ENCODE peak calls at places on chromosomes 12 and 14, in six cellular contexts. V is stimulated activated effector memory CD8-positive, alpha-beta T cell treated with anti-CD3 and anti-CD28 coated beads, Interleukin-12 subunit alpha, Interleukin-12 subunit beta, amount 100 ng/mL, for 72 hours; Y is tibial nerve; T is GM03348; P is stimulated activated naive CD8-positive, alpha-beta T cell treated with anti-CD3 and anti-CD28 coated beads, Interleukin-15, Interleukin-2, amounts not matched to agents 100 U/mL and 50 U/mL, for 24 hours; U is HCEC 1CT. F is an unnamed sample.

GRCh38 chr14:104724407-104724980 is 465 bp downstream of the ADSS1 start:
- DNase-seq in Y (no peak), V (no peak), T (peak; percentile 49), P (no peak), U (no peak), F (no peak)

GRCh38 chr14:31159682-31160296 is 47.8 kb downstream of the HECTD1 start:
- DNase-seq in V (no peak), Y (no peak), T (peak; percentile 36), U (peak; percentile 63), P (no peak), F (no peak)

GRCh38 chr12:22312336-22312735 is 22.2 kb downstream of the ST8SIA1 start:
- DNase-seq in P (no peak), U (no peak), Y (peak; percentile 38), T (no peak), V (no peak), F (no peak)

GRCh38 chr12:15486859-15487258 is 164.6 kb downstream of the PTPRO start:
- DNase-seq in V (no peak), Y (no peak), U (no peak), P (no peak), T (no peak), F (no peak)

GRCh38 chr12:83904175-83904574 is 1008.4 kb downstream of the SLC6A15 start:
- DNase-seq in U (no peak), Y (no peak), P (no peak), V (no peak), T (no peak), F (no peak)

GRCh38 chr14:105486974-105487448 is 325 bp downstream of the CRIP1 start:
- DNase-seq in P (peak; percentile 71), U (no peak), T (peak; percentile 37), Y (peak; percentile 58), V (no peak), F (no peak)

GRCh38 chr12:51025182-51025747 is 919 bp downstream of the SLC11A2 start:
- DNase-seq in T (no peak), P (no peak), V (no peak), Y (no peak), U (no peak), F (no peak)

GRCh38 chr14:69046468-69046867 is 67.4 kb upstream of the ACTN1 start:
- DNase-seq in T (no peak), V (no peak), U (no peak), Y (peak; percentile 55), P (no peak), F (no peak)

GRCh38 chr12:3604750-3605638 is 114.0 kb downstream of the PRMT8 start:
- DNase-seq in T (peak; percentile 19), V (no peak), P (no peak), U (no peak), Y (no peak), F (peak; percentile 50)

GRCh38 chr14:60658909-60659585 is 9.8 kb upstream of the SIX1 start:
- DNase-seq in V (no peak), U (peak; percentile 78), T (no peak), Y (no peak), P (no peak), F (no peak)

GRCh38 chr14:88667555-88668273 is 104.9 kb downstream of the ZC3H14 start:
- DNase-seq in T (peak; percentile 84), V (peak; percentile 32), Y (peak; percentile 45), U (peak; percentile 64), P (peak; percentile 35), F (peak; percentile 47)

GRCh38 chr12:130240831-130241590 is 78.7 kb downstream of the FZD10 start:
- DNase-seq in U (no peak), P (no peak), V (no peak), T (no peak), Y (no peak), F (no peak)

GRCh38 chr14:92603309-92604257 is 90.0 kb downstream of the RIN3 start:
- DNase-seq in P (no peak), T (peak; percentile 32), Y (no peak), U (peak; percentile 43), V (no peak), F (peak; percentile 33)

GRCh38 chr14:24690492-24690891 is 56.5 kb upstream of the GZMB start:
- DNase-seq in U (no peak), V (no peak), T (no peak), P (no peak), Y (no peak), F (no peak)

GRCh38 chr14:55398679-55399078 is 13.0 kb downstream of the ATG14 start:
- DNase-seq in U (peak; percentile 98), P (no peak), V (no peak), T (peak; percentile 85), Y (peak; percentile 28), F (no peak)

GRCh38 chr12:117361312-117361670 is at the start of gene NOS1:
- DNase-seq in U (no peak), V (no peak), Y (no peak), T (no peak), P (no peak), F (no peak)

GRCh38 chr14:70254476-70254961 is 65.8 kb upstream of the SLC8A3 start:
- DNase-seq in U (no peak), Y (no peak), P (peak; percentile 10), V (peak; percentile 9), T (peak; percentile 20), F (no peak)

GRCh38 chr12:50573271-50573670 is 68.5 kb downstream of the DIP2B start:
- DNase-seq in T (no peak), Y (no peak), U (no peak), V (no peak), P (no peak), F (no peak)

GRCh38 chr12:53991077-53991460 is 6.1 kb downstream of the HOXC10 start:
- DNase-seq in V (no peak), U (peak; percentile 63), P (no peak), Y (no peak), T (peak; percentile 79), F (no peak)

GRCh38 chr12:53069621-53070410 is 9.4 kb downstream of the SPRYD3 start:
- DNase-seq in Y (peak; percentile 80), T (no peak), V (no peak), U (no peak), P (no peak), F (no peak)

GRCh38 chr12:56581418-56582145 is 48.5 kb downstream of the BAZ2A start:
- DNase-seq in Y (peak; percentile 25), U (no peak), V (no peak), T (no peak), P (peak; percentile 47), F (no peak)

GRCh38 chr14:56064513-56064912 is 53.7 kb upstream of the PELI2 start:
- DNase-seq in Y (no peak), U (no peak), V (no peak), T (no peak), P (no peak), F (no peak)

GRCh38 chr14:72739446-72740405 is 154.2 kb downstream of the DPF3 start:
- DNase-seq in U (no peak), T (no peak), V (no peak), P (no peak), Y (no peak), F (no peak)

GRCh38 chr12:10867381-10867780 is 16.7 kb downstream of the PRH1 start:
- DNase-seq in P (no peak), Y (no peak), T (no peak), U (no peak), V (no peak), F (no peak)

GRCh38 chr12:131060011-131060703 is 106.5 kb downstream of the ADGRD1 start:
- DNase-seq in U (no peak), T (no peak), V (no peak), P (no peak), Y (no peak), F (no peak)

GRCh38 chr12:106840217-106840616 is 65.7 kb downstream of the RIC8B start:
- DNase-seq in Y (no peak), U (peak; percentile 67), P (no peak), T (peak; percentile 41), V (no peak), F (no peak)

GRCh38 chr12:6936642-6937480 is 6.8 kb upstream of the RNU7-1 start:
- DNase-seq in V (no peak), U (no peak), Y (no peak), T (no peak), P (peak; percentile 78), F (no peak)

GRCh38 chr14:88256997-88257755 is 65.9 kb downstream of the KCNK10 start:
- DNase-seq in V (no peak), T (no peak), U (no peak), Y (no peak), P (no peak), F (no peak)

GRCh38 chr12:203462-204260 is 10.3 kb downstream of the SLC6A12 start:
- DNase-seq in V (no peak), Y (no peak), P (no peak), T (peak; percentile 41), U (no peak), F (peak; percentile 30)

GRCh38 chr14:81004575-81004974 is 49.2 kb downstream of the TSHR start:
- DNase-seq in Y (no peak), V (no peak), U (no peak), P (no peak), T (no peak), F (no peak)

GRCh38 chr12:57850924-57851323 is 4.4 kb upstream of the CTDSP2 start:
- DNase-seq in T (no peak), P (no peak), V (no peak), Y (no peak), U (no peak), F (no peak)

GRCh38 chr14:67461341-67461985 is 27.1 kb downstream of the TMEM229B start:
- DNase-seq in V (no peak), Y (no peak), P (no peak), U (peak; percentile 38), T (no peak), F (no peak)

GRCh38 chr14:74516451-74517155 is 23.0 kb downstream of the ISCA2 start:
- DNase-seq in T (peak; percentile 56), V (no peak), U (no peak), Y (no peak), P (no peak), F (no peak)

GRCh38 chr14:92531151-92531873 is 17.7 kb downstream of the RIN3 start:
- DNase-seq in V (peak; percentile 67), P (peak; percentile 84), U (no peak), T (no peak), Y (no peak), F (no peak)